ENCODE peak calls at places on chromosomes 4 and X, in eight cellular contexts. A is NB4, Y is ovary, T is breast epithelium, O is IMR-90, I is heart left ventricle, F is stomach, P is lower leg skin. D is an unnamed sample.

GRCh38 chr4:707929-708630 is 2.4 kb downstream of the PCGF3 start:
- DNase-seq in A (no peak), Y (no peak), T (no peak), O (no peak), I (peak; percentile 62), F (no peak), P (no peak), D (no peak)

GRCh38 chrX:129842510-129843208 is 1.0 kb downstream of the ZDHHC9 start:
- DNase-seq in A (no peak), Y (peak; percentile 32), T (no peak), O (peak; percentile 49), I (no peak), F (peak; percentile 55), P (no peak), D (no peak)

GRCh38 chr4:3295837-3296624 is 3.2 kb downstream of the RGS12 start:
- DNase-seq in A (no peak), Y (no peak), T (peak; percentile 5), O (no peak), I (no peak), F (peak; percentile 14), P (peak; percentile 83), D (no peak)

GRCh38 chr4:41215155-41215554 is 813 bp upstream of the APBB2 start:
- DNase-seq in A (peak; percentile 13), Y (no peak), T (no peak), O (no peak), I (no peak), F (no peak), P (no peak), D (no peak)

GRCh38 chr4:24137963-24138601 is 248.2 kb upstream of the PPARGC1A start:
- DNase-seq in A (no peak), Y (no peak), T (no peak), O (no peak), I (no peak), F (peak; percentile 24), P (no peak), D (no peak)

GRCh38 chrX:21800344-21800770 is 39.1 kb upstream of the MBTPS2 start:
- DNase-seq in A (no peak), Y (no peak), T (no peak), O (peak; percentile 4), I (no peak), F (no peak), P (no peak), D (no peak)

GRCh38 chr4:7323872-7324650 is 110.7 kb downstream of the PSAPL1 start:
- DNase-seq in A (peak; percentile 18), Y (no peak), T (no peak), O (no peak), I (peak; percentile 26), F (no peak), P (no peak), D (no peak)

GRCh38 chr4:139144161-139144859 is 32.7 kb downstream of the ELF2 start:
- DNase-seq in A (peak; percentile 54), Y (no peak), T (no peak), O (peak; percentile 66), I (no peak), F (peak; percentile 57), P (no peak), D (no peak)

GRCh38 chr4:7662507-7662846 is 227.7 kb upstream of the PSAPL1 start:
- DNase-seq in A (no peak), Y (no peak), T (no peak), O (no peak), I (peak; percentile 1), F (no peak), P (no peak), D (no peak)

GRCh38 chr4:82423245-82424054 is 6.8 kb downstream of the HNRNPDL start:
- DNase-seq in A (peak; percentile 24), Y (no peak), T (no peak), O (peak; percentile 69), I (no peak), F (no peak), P (no peak), D (no peak)
- TF ChIP-seq POLR2A in A (no peak), Y (no peak), T (no peak), O (peak; percentile 67), I (no peak), F (no peak), P (no peak), D (no peak)

DNA sequence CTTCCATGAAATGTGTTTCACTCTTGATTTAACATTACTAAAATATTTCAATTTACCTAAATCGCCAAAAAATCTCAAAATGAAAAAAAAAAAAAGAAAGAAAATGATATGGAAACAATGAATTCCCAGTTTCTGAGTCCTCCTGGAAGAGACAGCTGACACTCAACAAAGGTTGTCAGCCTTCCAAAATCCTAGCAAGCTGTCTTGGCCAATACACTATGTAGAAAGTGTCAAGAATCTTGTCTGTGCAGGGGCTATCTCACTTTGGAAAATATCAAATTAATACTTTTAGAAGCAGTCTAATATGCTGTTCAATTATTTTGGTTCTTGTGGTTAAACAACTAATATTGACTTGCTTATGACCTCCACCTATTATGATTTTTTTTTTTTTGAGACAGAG is 8.7 kb downstream of the DKK2 start:
- DNase-seq in A (no peak), Y (no peak), T (no peak), O (no peak), I (no peak), F (no peak), P (no peak), D (no peak)
- TF ChIP-seq POLR2A in A (no peak), Y (no peak), T (no peak), O (no peak), I (no peak), F (no peak), P (no peak), D (no peak)

DNA sequence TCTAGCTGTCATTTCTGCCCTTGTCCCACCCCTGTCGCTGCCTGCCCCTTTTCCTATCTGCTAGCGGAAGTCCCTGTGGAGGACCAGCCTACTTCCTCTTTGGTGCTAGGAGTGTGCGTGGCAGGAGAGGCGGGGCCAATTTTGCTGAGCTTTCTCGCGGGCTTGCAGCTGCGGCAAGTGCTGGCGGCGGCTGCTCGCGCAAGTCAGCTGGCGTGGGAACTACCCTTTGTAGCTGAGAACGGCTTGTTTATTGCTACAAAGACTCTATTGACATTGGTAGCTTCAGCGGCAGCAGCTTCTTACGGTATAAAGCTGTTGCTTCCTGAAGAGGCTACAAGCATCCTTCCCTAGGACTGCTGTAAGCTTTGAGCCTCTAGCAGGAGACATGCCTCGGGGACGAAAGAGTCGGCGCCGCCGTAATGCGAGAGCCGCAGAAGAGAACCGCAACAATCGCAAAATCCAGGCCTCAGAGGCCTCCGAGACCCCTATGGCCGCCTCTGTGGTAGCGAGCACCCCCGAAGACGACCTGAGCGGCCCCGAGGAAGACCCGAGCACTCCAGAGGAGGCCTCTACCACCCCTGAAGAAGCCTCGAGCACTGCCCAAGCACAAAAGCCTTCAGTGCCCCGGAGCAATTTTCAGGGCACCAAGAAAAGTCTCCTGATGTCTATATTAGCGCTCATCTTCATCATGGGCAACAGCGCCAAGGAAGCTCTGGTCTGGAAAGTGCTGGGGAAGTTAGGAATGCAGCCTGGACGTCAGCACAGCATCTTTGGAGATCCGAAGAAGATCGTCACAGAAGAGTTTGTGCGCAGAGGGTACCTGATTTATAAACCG is at the start of gene MAGEH1:
- DNase-seq in A (peak; percentile 86), Y (peak; percentile 79), T (peak; percentile 65), O (peak; percentile 79), I (peak; percentile 88), F (peak; percentile 81), P (peak; percentile 94), D (peak; percentile 17)
- TF ChIP-seq POLR2A in A (no peak), Y (no peak), T (no peak), O (peak; percentile 65), I (no peak), F (no peak), P (no peak), D (no peak)

DNA sequence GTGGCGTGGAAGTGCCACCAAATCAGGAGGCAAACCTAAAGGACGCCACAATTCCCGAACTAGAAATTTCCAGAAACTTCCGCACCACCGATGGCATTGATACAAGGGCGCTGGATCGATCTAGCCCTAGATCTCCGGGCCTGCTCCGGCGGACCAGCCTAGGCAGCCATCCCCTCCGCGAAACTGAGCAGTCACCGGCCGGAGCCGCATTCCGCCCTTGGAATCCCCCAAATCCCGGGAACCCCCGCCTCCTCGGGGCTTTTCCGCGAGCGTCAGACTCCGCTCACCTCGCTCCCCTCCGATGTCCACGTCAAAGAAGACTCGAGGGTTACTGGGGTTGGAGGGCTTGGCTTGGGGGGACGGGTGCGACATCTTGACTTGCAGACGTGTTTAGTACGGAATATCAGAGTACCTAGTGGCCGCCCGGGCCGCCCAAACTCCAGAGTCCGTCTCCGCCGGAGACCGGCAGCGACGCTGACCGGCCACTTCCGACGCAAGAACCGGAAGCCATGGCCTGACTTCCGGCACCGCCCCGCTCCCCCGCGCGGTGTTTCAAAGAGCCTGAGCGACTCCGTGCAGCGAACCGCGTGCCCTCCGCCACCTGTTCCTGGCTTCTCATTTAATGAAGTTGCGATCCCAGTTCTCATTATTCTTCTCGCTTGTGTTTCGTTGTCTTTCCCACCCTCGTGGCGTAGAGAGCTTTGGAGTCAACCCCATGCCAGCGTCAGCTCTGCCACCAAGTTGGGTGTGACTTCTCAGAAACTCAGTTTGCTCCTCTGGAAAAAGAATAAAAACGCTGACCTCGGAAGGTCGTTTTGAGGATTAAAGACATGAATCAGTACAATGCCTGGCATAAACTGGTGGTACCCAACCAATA is at the start of gene PPID:
- DNase-seq in A (peak; percentile 89), Y (peak; percentile 78), T (peak; percentile 76), O (peak; percentile 70), I (peak; percentile 92), F (peak; percentile 86), P (peak; percentile 96), D (no peak)
- TF ChIP-seq POLR2A in A (peak; percentile 55), Y (peak; percentile 57), T (peak; percentile 62), O (peak; percentile 89), I (no peak), F (no peak), P (no peak), D (peak; percentile 68)

GRCh38 chrX:153688534-153688899 is 791 bp downstream of the SLC6A8 start:
- DNase-seq in A (no peak), Y (peak; percentile 19), T (no peak), O (no peak), I (no peak), F (no peak), P (no peak), D (no peak)

GRCh38 chrX:153688900-153689590 is 1.3 kb downstream of the SLC6A8 start:
- DNase-seq in A (no peak), Y (peak; percentile 34), T (peak; percentile 56), O (peak; percentile 6), I (no peak), F (peak; percentile 57), P (no peak), D (no peak)

GRCh38 chrX:153685751-153686676 is 1.7 kb upstream of the SLC6A8 start:
- DNase-seq in A (peak; percentile 67), Y (peak; percentile 18), T (no peak), O (no peak), I (no peak), F (no peak), P (no peak), D (no peak)

GRCh38 chrX:153688071-153688470 is 345 bp downstream of the SLC6A8 start:
- DNase-seq in A (no peak), Y (no peak), T (no peak), O (no peak), I (no peak), F (no peak), P (no peak), D (no peak)

GRCh38 chrX:153687121-153688039 is at the start of gene SLC6A8:
- DNase-seq in A (peak; percentile 56), Y (peak; percentile 80), T (peak; percentile 72), O (peak; percentile 44), I (peak; percentile 89), F (peak; percentile 74), P (peak; percentile 92), D (no peak)
- TF ChIP-seq POLR2A in A (no peak), Y (no peak), T (no peak), O (peak; percentile 86), I (no peak), F (no peak), P (no peak), D (no peak)

D was measured in esophagus squamous epithelium.